ENCODE peak calls at places on chromosomes 12 and 14, in five cellular contexts. A, C, N, W and F are unnamed samples. For H3K9me3, H3K27me3 and H3K4me1, the result is how much of the 10 kb centered on the place peaks cover.

GRCh38 chr12:123532808-123533649 is 490 bp downstream of the RILPL1 start:
- DNase-seq in A (no peak), C (peak), N (peak), W (peak), F (no peak)

GRCh38 chr12:127108360-127109215 is 1158.4 kb upstream of the TMEM132C start:
- DNase-seq in A (peak), C (peak), N (peak), W (peak), F (peak)

GRCh38 chr12:109777544-109777943 is 55.7 kb downstream of the TRPV4 start:
- DNase-seq in A (peak), C (no peak), N (no peak), W (peak), F (peak)

GRCh38 chr12:130978785-130979184 is 25.1 kb downstream of the ADGRD1 start:
- DNase-seq in A (no peak), C (peak), N (peak), W (no peak), F (no peak)

GRCh38 chr12:123231931-123232330 is 1.0 kb downstream of the MPHOSPH9 start:
- DNase-seq in A (no peak), C (no peak), N (no peak), W (no peak), F (no peak)

GRCh38 chr14:76918176-76918750 is 92.1 kb downstream of the LRRC74A start:
- DNase-seq in A (no peak), C (peak), N (peak), W (no peak), F (no peak)

GRCh38 chr12:13422291-13422690 is 225.8 kb downstream of the EMP1 start:
- DNase-seq in A (no peak), C (no peak), N (no peak), W (no peak), F (no peak)

GRCh38 chr12:13404111-13404628 is 207.6 kb downstream of the EMP1 start:
- DNase-seq in A (no peak), C (no peak), N (no peak), W (no peak), F (no peak)

GRCh38 chr12:127670796-127671195 is 596.2 kb upstream of the TMEM132C start:
- DNase-seq in A (no peak), C (no peak), N (no peak), W (no peak), F (no peak)

GRCh38 chr12:1122803-1123202 is 131.8 kb downstream of the ERC1 start:
- DNase-seq in A (peak), C (no peak), N (no peak), W (no peak), F (peak)

GRCh38 chr12:33277386-33277785 is 162.2 kb downstream of the SYT10 start:
- DNase-seq in A (no peak), C (no peak), N (no peak), W (no peak), F (no peak)

GRCh38 chr12:1204581-1205121 is 213.6 kb downstream of the ERC1 start:
- DNase-seq in A (peak), C (no peak), N (no peak), W (no peak), F (peak)

GRCh38 chr14:102711207-102711606 is 66.0 kb upstream of the TRAF3 start:
- DNase-seq in A (no peak), C (no peak), N (no peak), W (no peak), F (no peak)

GRCh38 chr12:42410345-42410744 is 84.4 kb downstream of the PPHLN1 start:
- DNase-seq in A (no peak), C (no peak), N (no peak), W (no peak), F (no peak)

GRCh38 chr14:76227450-76228050 is 75.8 kb downstream of the GPATCH2L start:
- DNase-seq in A (no peak), C (no peak), N (no peak), W (no peak), F (no peak)

GRCh38 chr12:105271364-105271763 is 35.4 kb upstream of the APPL2 start:
- DNase-seq in A (no peak), C (no peak), N (no peak), W (no peak), F (no peak)

GRCh38 chr14:76884853-76885276 is 58.7 kb downstream of the LRRC74A start:
- DNase-seq in A (no peak), C (peak), N (peak), W (no peak), F (no peak)

GRCh38 chr12:62683724-62684501 is 217.3 kb downstream of the MON2 start:
- DNase-seq in A (no peak), C (no peak), N (peak), W (no peak), F (no peak)

GRCh38 chr12:34372003-34372402 is 349.7 kb downstream of the ALG10 start:
- DNase-seq in A (no peak), C (no peak), N (no peak), W (no peak), F (no peak)

GRCh38 chr12:34363050-34363673 is 340.9 kb downstream of the ALG10 start:
- DNase-seq in A (no peak), C (no peak), N (no peak), W (peak), F (no peak)

GRCh38 chr12:34371050-34371449 is 348.8 kb downstream of the ALG10 start:
- DNase-seq in A (no peak), C (no peak), N (no peak), W (no peak), F (no peak)

GRCh38 chr12:34373926-34374325 is 351.6 kb downstream of the ALG10 start:
- DNase-seq in A (no peak), C (no peak), N (no peak), W (no peak), F (no peak)

GRCh38 chr12:34368079-34368478 is 345.8 kb downstream of the ALG10 start:
- DNase-seq in A (no peak), C (no peak), N (no peak), W (no peak), F (no peak)
- H3K9me3 ChIP-seq in A (under half), C (under half), N (half or more), W (under half), F (under half)

DNA sequence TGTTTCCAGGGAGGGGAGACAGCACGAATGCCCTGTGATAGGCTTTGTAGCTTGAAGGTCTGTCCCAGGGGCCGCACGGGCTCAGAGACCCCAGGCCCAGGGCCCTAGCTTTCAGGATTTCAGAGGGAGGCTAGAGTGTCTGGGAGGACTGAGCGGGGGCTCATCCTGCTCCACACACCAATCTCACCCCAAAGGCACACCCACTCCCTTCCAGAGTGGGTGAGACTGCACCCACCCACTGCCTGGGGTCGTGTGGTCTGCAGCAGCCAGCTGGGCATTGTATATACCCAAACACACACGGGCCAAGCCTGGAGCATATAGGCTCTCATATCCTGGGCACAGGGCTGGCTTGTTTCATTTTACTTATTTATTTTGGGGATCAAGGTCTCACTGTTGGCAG is 5.8 kb upstream of the SLC25A47 start:
- DNase-seq in A (no peak), C (no peak), N (no peak), W (no peak), F (no peak)
- H3K27me3 ChIP-seq in A (under half), C (under half), N (under half), W (under half), F (under half)

DNA sequence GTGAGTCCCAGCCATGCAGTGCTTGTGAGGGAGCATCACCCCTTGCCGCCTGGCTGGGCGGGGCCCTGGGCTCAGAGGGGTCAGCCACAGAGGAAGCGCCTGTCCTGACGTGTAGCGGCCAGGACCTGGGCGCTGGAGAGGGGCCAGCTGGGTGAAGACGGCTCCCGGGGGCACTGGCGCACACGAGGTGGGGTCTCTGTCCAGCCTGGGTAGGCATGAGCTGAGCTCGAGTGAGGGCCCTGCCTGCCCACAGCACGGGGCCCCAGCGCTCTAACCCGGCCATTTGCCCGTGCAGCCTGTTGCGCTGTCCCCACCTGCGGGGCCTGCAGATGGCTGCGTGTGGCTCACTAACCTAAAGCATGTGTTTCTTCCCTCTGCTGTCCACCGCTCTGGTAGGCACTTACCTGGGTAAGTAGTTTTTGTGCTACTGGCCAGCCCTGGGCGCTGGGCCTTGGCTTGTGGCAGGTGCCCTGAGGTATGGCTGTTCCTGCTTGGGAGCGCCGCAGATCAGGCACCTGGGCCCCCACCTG is 6.6 kb upstream of the CRIP2 start:
- DNase-seq in A (no peak), C (no peak), N (no peak), W (no peak), F (no peak)
- H3K4me1 ChIP-seq in A (under half), C (under half), N (half or more), W (half or more), F (under half)

GRCh38 chr14:105838591-105839424 is 312.4 kb downstream of the TMEM121 start:
- DNase-seq in A (no peak), C (no peak), N (no peak), W (no peak), F (no peak)
- H3K9me3 ChIP-seq in A (under half), C (under half), N (under half), W (under half), F (under half)

DNA sequence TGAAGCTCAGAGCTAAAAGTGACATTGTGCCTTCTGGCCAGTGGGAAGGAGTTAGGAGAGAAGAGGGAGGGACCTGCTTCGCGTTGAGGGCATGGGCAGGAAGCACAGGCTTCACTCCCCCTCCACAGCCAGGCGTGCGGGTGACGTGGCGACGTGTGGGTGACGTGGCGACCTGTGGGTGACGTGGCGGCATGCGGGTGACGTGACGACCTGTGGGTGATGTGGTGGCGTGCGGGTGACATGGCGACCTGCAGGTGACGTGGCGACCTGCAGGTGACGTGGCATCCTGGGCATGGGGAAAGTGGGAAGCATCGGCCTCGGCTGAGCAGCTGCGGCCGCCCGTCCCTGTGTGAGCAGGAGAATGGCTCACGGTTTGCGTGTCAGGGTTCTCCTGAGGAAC is 8.2 kb upstream of the GALNT9 start:
- DNase-seq in A (no peak), C (no peak), N (no peak), W (no peak), F (no peak)
- H3K27me3 ChIP-seq in A (under half), C (under half), N (half or more), W (half or more), F (under half)